ENCODE peak calls at places on chromosomes 1 and 21, in four cellular contexts. One of them, this sample, is unnamed. For H3K4me1, the result is how much of the 10 kb centered on the place peaks cover.

GRCh38 chr1:151508721-151509292 is 2.4 kb upstream of the CGN start:
- DNase-seq in stomach: peak
- DNase-seq in HepG2: no peak
- DNase-seq in tibial nerve: no peak
- DNase-seq in this sample: no peak

GRCh38 chr1:53409695-53410094 is 49.5 kb upstream of the DMRTB1 start:
- DNase-seq in HepG2: no peak
- DNase-seq in tibial nerve: no peak
- DNase-seq in stomach: no peak
- DNase-seq in this sample: no peak

GRCh38 chr21:44471341-44471740 is 16.0 kb downstream of the LRRC3 start:
- DNase-seq in HepG2: no peak
- DNase-seq in stomach: no peak
- DNase-seq in tibial nerve: no peak
- DNase-seq in this sample: no peak

GRCh38 chr1:214386747-214387146 is 105.8 kb downstream of the SMYD2 start:
- DNase-seq in HepG2: no peak
- DNase-seq in tibial nerve: no peak
- DNase-seq in stomach: no peak
- DNase-seq in this sample: no peak

GRCh38 chr1:246302671-246303317 is 204.3 kb downstream of the SMYD3 start:
- DNase-seq in tibial nerve: no peak
- DNase-seq in HepG2: no peak
- DNase-seq in stomach: no peak
- DNase-seq in this sample: no peak

GRCh38 chr1:94071391-94071790 is 49.6 kb downstream of the ABCA4 start:
- DNase-seq in stomach: no peak
- DNase-seq in tibial nerve: no peak
- DNase-seq in HepG2: no peak
- DNase-seq in this sample: no peak

GRCh38 chr1:118564961-118565360 is 379.9 kb upstream of the SPAG17 start:
- DNase-seq in tibial nerve: no peak
- DNase-seq in HepG2: no peak
- DNase-seq in stomach: no peak
- DNase-seq in this sample: no peak

GRCh38 chr1:18652791-18653190 is 22.1 kb downstream of the PAX7 start:
- DNase-seq in HepG2: no peak
- DNase-seq in tibial nerve: no peak
- DNase-seq in stomach: no peak
- DNase-seq in this sample: no peak

GRCh38 chr1:16442273-16442672 is 1.7 kb downstream of the NECAP2 start:
- DNase-seq in tibial nerve: no peak
- DNase-seq in HepG2: no peak
- DNase-seq in stomach: no peak
- DNase-seq in this sample: no peak

GRCh38 chr1:60483471-60483870 is 409.9 kb upstream of the C1orf87 start:
- DNase-seq in tibial nerve: no peak
- DNase-seq in stomach: no peak
- DNase-seq in HepG2: no peak
- DNase-seq in this sample: no peak

GRCh38 chr1:107793896-107794440 is 171.0 kb downstream of the VAV3 start:
- DNase-seq in stomach: no peak
- DNase-seq in HepG2: no peak
- DNase-seq in tibial nerve: no peak
- DNase-seq in this sample: no peak

GRCh38 chr1:1867164-1867563 is 23.7 kb downstream of the GNB1 start:
- DNase-seq in tibial nerve: no peak
- DNase-seq in stomach: no peak
- DNase-seq in HepG2: no peak
- DNase-seq in this sample: no peak

GRCh38 chr1:99481391-99481996 is 164.4 kb upstream of the PALMD start:
- DNase-seq in stomach: no peak
- DNase-seq in tibial nerve: peak
- DNase-seq in HepG2: peak
- DNase-seq in this sample: peak

GRCh38 chr1:155175281-155175926 is 1.8 kb downstream of the TRIM46 start:
- DNase-seq in HepG2: no peak
- DNase-seq in stomach: peak
- DNase-seq in tibial nerve: no peak
- DNase-seq in this sample: peak

GRCh38 chr21:42471206-42471605 is 24.8 kb downstream of the RSPH1 start:
- DNase-seq in HepG2: no peak
- DNase-seq in stomach: no peak
- DNase-seq in tibial nerve: no peak
- DNase-seq in this sample: no peak

GRCh38 chr1:175812936-175813335 is 69.5 kb upstream of the TNR start:
- DNase-seq in stomach: no peak
- DNase-seq in tibial nerve: no peak
- DNase-seq in HepG2: no peak
- DNase-seq in this sample: no peak

GRCh38 chr1:58596631-58597052 is 19.6 kb upstream of the TACSTD2 start:
- DNase-seq in tibial nerve: no peak
- DNase-seq in stomach: no peak
- DNase-seq in HepG2: no peak
- DNase-seq in this sample: no peak

GRCh38 chr21:46254208-46254975 is 25.8 kb upstream of the LSS start:
- DNase-seq in HepG2: no peak
- DNase-seq in stomach: no peak
- DNase-seq in tibial nerve: no peak
- DNase-seq in this sample: no peak

GRCh38 chr1:53524428-53525400 is 65.5 kb downstream of the DMRTB1 start:
- DNase-seq in stomach: peak
- DNase-seq in tibial nerve: no peak
- DNase-seq in HepG2: no peak
- DNase-seq in this sample: peak

GRCh38 chr1:216632980-216633379 is 90.2 kb downstream of the ESRRG start:
- DNase-seq in stomach: no peak
- DNase-seq in HepG2: no peak
- DNase-seq in tibial nerve: no peak
- DNase-seq in this sample: no peak

GRCh38 chr1:184017226-184017787 is 20.2 kb downstream of the COLGALT2 start:
- DNase-seq in stomach: no peak
- DNase-seq in tibial nerve: no peak
- DNase-seq in HepG2: no peak
- DNase-seq in this sample: no peak
- H3K4me1 ChIP-seq in stomach: under half
- H3K4me1 ChIP-seq in tibial nerve: under half
- H3K4me1 ChIP-seq in HepG2: under half
- H3K4me1 ChIP-seq in this sample: under half

GRCh38 chr1:211695135-211695816 is 19.9 kb upstream of the NEK2 start:
- DNase-seq in stomach: no peak
- DNase-seq in tibial nerve: no peak
- DNase-seq in HepG2: no peak
- DNase-seq in this sample: no peak
- TF ChIP-seq EP300 in stomach: no peak
- TF ChIP-seq EP300 in tibial nerve: no peak
- TF ChIP-seq EP300 in HepG2: no peak
- TF ChIP-seq EP300 in this sample: no peak

GRCh38 chr1:29179641-29180184 is 2.0 kb downstream of the SRSF4 start:
- DNase-seq in HepG2: peak
- DNase-seq in stomach: no peak
- DNase-seq in tibial nerve: no peak
- DNase-seq in this sample: no peak
- H3K4me1 ChIP-seq in HepG2: half or more
- H3K4me1 ChIP-seq in stomach: under half
- H3K4me1 ChIP-seq in tibial nerve: half or more
- H3K4me1 ChIP-seq in this sample: under half

GRCh38 chr1:205477759-205478247 is 22.0 kb upstream of the BLACAT1 start:
- DNase-seq in tibial nerve: no peak
- DNase-seq in HepG2: no peak
- DNase-seq in stomach: peak
- DNase-seq in this sample: no peak
- TF ChIP-seq EP300 in tibial nerve: no peak
- TF ChIP-seq EP300 in HepG2: no peak
- TF ChIP-seq EP300 in stomach: no peak
- TF ChIP-seq EP300 in this sample: no peak

GRCh38 chr1:110339427-110340206 is 440 bp downstream of the RBM15 start:
- DNase-seq in tibial nerve: peak
- DNase-seq in stomach: peak
- DNase-seq in HepG2: peak
- DNase-seq in this sample: no peak

GRCh38 chr1:110343249-110343648 is 4.1 kb downstream of the RBM15 start:
- DNase-seq in tibial nerve: no peak
- DNase-seq in HepG2: no peak
- DNase-seq in stomach: no peak
- DNase-seq in this sample: no peak

GRCh38 chr1:110340207-110340468 is 961 bp downstream of the RBM15 start:
- DNase-seq in HepG2: no peak
- DNase-seq in stomach: no peak
- DNase-seq in tibial nerve: no peak
- DNase-seq in this sample: peak

GRCh38 chr1:110341872-110342331 is 2.7 kb downstream of the RBM15 start:
- DNase-seq in tibial nerve: no peak
- DNase-seq in HepG2: no peak
- DNase-seq in stomach: no peak
- DNase-seq in this sample: no peak

DNA sequence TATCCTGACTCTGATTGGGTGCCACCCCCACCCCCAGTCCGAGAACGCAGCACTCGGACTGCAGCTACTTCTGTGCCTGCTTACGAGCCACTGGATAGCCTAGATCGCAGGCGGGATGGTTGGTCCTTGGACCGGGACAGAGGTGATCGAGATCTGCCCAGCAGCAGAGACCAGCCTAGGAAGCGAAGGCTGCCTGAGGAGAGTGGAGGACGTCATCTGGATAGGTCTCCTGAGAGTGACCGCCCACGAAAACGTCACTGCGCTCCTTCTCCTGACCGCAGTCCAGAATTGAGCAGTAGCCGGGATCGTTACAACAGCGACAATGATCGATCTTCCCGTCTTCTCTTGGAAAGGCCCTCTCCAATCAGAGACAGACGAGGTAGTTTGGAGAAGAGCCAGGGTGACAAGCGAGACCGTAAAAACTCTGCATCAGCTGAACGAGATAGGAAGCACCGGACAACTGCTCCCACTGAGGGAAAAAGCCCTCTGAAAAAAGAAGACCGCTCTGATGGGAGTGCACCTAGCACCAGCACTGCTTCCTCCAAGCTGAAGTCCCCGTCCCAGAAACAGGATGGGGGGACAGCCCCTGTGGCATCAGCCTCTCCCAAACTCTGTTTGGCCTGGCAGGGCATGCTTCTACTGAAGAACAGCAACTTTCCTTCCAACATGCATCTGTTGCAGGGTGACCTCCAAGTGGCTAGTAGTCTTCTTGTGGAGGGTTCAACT is 2.1 kb downstream of the RBM15 start:
- DNase-seq in stomach: no peak
- DNase-seq in tibial nerve: no peak
- DNase-seq in HepG2: no peak
- DNase-seq in this sample: no peak
- H3K4me1 ChIP-seq in stomach: half or more
- H3K4me1 ChIP-seq in tibial nerve: half or more
- H3K4me1 ChIP-seq in HepG2: half or more
- H3K4me1 ChIP-seq in this sample: under half